ENCODE peak calls at places on chromosome 2, in five cellular contexts. K is neuronal stem cell, V is trophoblast cell, Q is H1, M is mesenchymal stem cell. A is an unnamed sample.

GRCh38 chr2:162075689-162076132 is 1.7 kb upstream of the DPP4 start:
- DNase-seq in K (no peak), V (no peak), Q (no peak), M (peak; percentile 66), A (no peak)

GRCh38 chr2:58515827-58516574 is 274.9 kb upstream of the FANCL start:
- DNase-seq in K (no peak), V (no peak), Q (no peak), M (peak; percentile 6), A (no peak)

GRCh38 chr2:43224571-43225092 is 1.8 kb downstream of the ZFP36L2 start:
- DNase-seq in K (no peak), V (no peak), Q (peak; percentile 66), M (peak; percentile 52), A (no peak)

GRCh38 chr2:118850901-118851268 is 3.4 kb upstream of the EN1 start:
- DNase-seq in K (no peak), V (no peak), Q (no peak), M (no peak), A (no peak)

GRCh38 chr2:234861841-234862735 is 89.7 kb upstream of the SH3BP4 start:
- DNase-seq in K (no peak), V (no peak), Q (no peak), M (peak; percentile 27), A (no peak)

GRCh38 chr2:20625491-20625919 is 25.4 kb downstream of the HS1BP3 start:
- DNase-seq in K (no peak), V (no peak), Q (no peak), M (no peak), A (no peak)

GRCh38 chr2:31051213-31052185 is 86.7 kb downstream of the GALNT14 start:
- DNase-seq in K (no peak), V (no peak), Q (no peak), M (no peak), A (peak; percentile 6)

GRCh38 chr2:10661846-10662245 is 27.9 kb downstream of the NOL10 start:
- DNase-seq in K (no peak), V (no peak), Q (no peak), M (no peak), A (no peak)

GRCh38 chr2:36889782-36890181 is 76.6 kb downstream of the STRN start:
- DNase-seq in K (no peak), V (peak; percentile 12), Q (no peak), M (peak; percentile 95), A (no peak)

GRCh38 chr2:106020032-106020431 is 174.1 kb downstream of the UXS1 start:
- DNase-seq in K (no peak), V (no peak), Q (no peak), M (no peak), A (no peak)

GRCh38 chr2:147773479-147773878 is 71.3 kb upstream of the ACVR2A start:
- DNase-seq in K (no peak), V (no peak), Q (no peak), M (no peak), A (no peak)

GRCh38 chr2:42929577-42929984 is 137.2 kb upstream of the HAAO start:
- DNase-seq in K (no peak), V (no peak), Q (no peak), M (no peak), A (no peak)

GRCh38 chr2:98465456-98466201 is 21.0 kb downstream of the INPP4A start:
- DNase-seq in K (no peak), V (no peak), Q (no peak), M (peak; percentile 55), A (no peak)

GRCh38 chr2:206614825-206615224 is 27.5 kb upstream of the FAM237A start:
- DNase-seq in K (no peak), V (no peak), Q (no peak), M (peak; percentile 75), A (no peak)

GRCh38 chr2:144356402-144356801 is 163.5 kb downstream of the ZEB2 start:
- DNase-seq in K (no peak), V (peak; percentile 66), Q (no peak), M (peak; percentile 72), A (no peak)

GRCh38 chr2:42036940-42037339 is 10.9 kb upstream of the PKDCC start:
- DNase-seq in K (no peak), V (no peak), Q (no peak), M (no peak), A (no peak)

GRCh38 chr2:236221798-236222197 is 42.4 kb downstream of the ASB18 start:
- DNase-seq in K (no peak), V (no peak), Q (no peak), M (no peak), A (no peak)

GRCh38 chr2:200860092-200860795 is 4.2 kb downstream of the CLK1 start:
- DNase-seq in K (no peak), V (no peak), Q (no peak), M (no peak), A (no peak)

GRCh38 chr2:102749938-102750337 is 11.9 kb upstream of the TMEM182 start:
- DNase-seq in K (no peak), V (no peak), Q (no peak), M (no peak), A (no peak)

GRCh38 chr2:46857871-46858696 is 57.5 kb downstream of the MCFD2 start:
- DNase-seq in K (no peak), V (peak; percentile 90), Q (no peak), M (peak; percentile 78), A (no peak)

GRCh38 chr2:23122681-23123080 is 262.3 kb upstream of the KLHL29 start:
- DNase-seq in K (no peak), V (no peak), Q (no peak), M (no peak), A (no peak)

GRCh38 chr2:159635006-159635746 is 18.8 kb upstream of the BAZ2B start:
- DNase-seq in K (no peak), V (no peak), Q (no peak), M (no peak), A (no peak)

GRCh38 chr2:173346035-173346434 is 8.6 kb upstream of the CDCA7 start:
- DNase-seq in K (no peak), V (no peak), Q (no peak), M (no peak), A (no peak)

GRCh38 chr2:196233033-196233807 is 61.8 kb upstream of the STK17B start:
- DNase-seq in K (no peak), V (no peak), Q (no peak), M (peak; percentile 87), A (no peak)

GRCh38 chr2:174779361-174779928 is 15.2 kb upstream of the CHRNA1 start:
- DNase-seq in K (no peak), V (no peak), Q (no peak), M (peak; percentile 47), A (no peak)

GRCh38 chr2:44155577-44156446 is 12.9 kb upstream of the PPM1B start:
- DNase-seq in K (no peak), V (no peak), Q (no peak), M (peak; percentile 43), A (no peak)

GRCh38 chr2:119234021-119235019 is 10.7 kb downstream of the STEAP3 start:
- DNase-seq in K (peak; percentile 65), V (no peak), Q (peak; percentile 70), M (peak; percentile 30), A (peak; percentile 73)

GRCh38 chr2:11348209-11348749 is 3.8 kb upstream of the ROCK2 start:
- DNase-seq in K (no peak), V (no peak), Q (no peak), M (no peak), A (no peak)

GRCh38 chr2:62423235-62423634 is 82.8 kb downstream of the TMEM17 start:
- DNase-seq in K (no peak), V (no peak), Q (no peak), M (peak; percentile 10), A (peak; percentile 50)

GRCh38 chr2:109447251-109447661 is 166.5 kb downstream of the SEPTIN10 start:
- DNase-seq in K (no peak), V (peak; percentile 56), Q (no peak), M (peak; percentile 87), A (no peak)

GRCh38 chr2:68318686-68319396 is 908 bp downstream of the CNRIP1 start:
- DNase-seq in K (peak; percentile 5), V (no peak), Q (no peak), M (peak; percentile 52), A (peak; percentile 30)

GRCh38 chr2:120820885-120821279 is 85.2 kb downstream of the GLI2 start:
- DNase-seq in K (no peak), V (no peak), Q (no peak), M (peak; percentile 68), A (no peak)

GRCh38 chr2:157874278-157874825 is 1.8 kb downstream of the ACVR1 start:
- DNase-seq in K (no peak), V (no peak), Q (no peak), M (peak; percentile 27), A (no peak)

GRCh38 chr2:68396093-68396492 is 31.0 kb downstream of the PLEK start:
- DNase-seq in K (no peak), V (no peak), Q (no peak), M (no peak), A (no peak)

DNA sequence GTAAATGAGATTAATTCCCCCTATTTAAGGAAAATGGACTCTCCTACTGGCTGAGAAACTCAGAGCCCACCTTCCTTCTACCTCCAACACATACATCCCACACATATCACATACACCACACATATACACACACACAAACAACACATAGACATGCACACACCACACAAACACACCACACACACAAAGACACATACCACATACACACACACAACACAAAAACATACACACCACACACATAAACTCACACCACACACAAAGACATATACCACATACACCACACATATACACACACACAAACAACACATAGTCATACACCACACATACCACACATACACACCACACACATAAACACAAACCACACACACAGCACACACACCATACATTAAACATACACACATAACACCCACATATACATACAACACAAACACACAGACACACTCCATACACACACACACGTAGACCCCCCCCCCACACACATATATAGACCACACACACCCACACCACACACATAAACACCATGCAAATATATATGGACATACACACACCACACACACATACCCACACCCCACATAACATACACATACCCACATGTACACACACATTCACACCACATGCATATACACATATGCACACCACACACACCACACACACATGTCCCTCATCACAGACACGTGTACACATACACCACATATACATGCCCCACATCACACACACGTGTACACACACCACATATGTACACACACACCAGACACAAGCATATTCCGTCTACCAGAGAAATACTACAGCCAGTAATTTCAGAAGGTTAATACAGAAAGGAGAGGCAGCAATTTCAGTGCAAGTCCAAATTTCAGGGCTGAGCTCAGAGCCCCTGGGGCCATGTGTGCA is 204.3 kb downstream of the SNTG2 start:
- DNase-seq in K (no peak), V (no peak), Q (no peak), M (no peak), A (no peak)
- H2BK5ac ChIP-seq in K (no peak overlapping the region), V (no peak overlapping the region), Q (no peak overlapping the region), M (no peak overlapping the region), A (no peak overlapping the region)

DNA sequence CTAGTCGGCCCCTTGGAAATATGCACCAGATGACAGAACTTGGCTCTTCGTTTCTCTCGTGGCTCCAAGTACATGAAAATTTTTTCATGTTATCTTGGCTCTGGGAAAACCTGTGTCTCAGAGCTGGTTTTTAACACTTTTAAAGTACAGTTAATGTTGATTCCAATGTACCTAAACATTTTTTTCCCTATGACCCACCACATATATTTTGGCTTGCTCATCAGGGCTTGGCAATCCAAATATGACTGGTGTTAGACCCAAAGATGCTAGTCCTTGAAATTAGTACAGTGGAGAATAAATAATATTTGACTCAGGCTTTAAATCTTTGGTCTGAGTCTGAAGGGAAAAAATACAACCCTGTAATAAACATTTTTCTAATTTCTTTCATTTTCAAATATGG is 15.5 kb upstream of the CAVIN2 start:
- DNase-seq in K (no peak), V (no peak), Q (no peak), M (no peak), A (no peak)
- H2BK12ac ChIP-seq in K (no peak overlapping the region), V (no peak overlapping the region), Q (no peak overlapping the region), M (no peak overlapping the region), A (no peak overlapping the region)

GRCh38 chr2:152823901-152824300 is 105.5 kb downstream of the ARL6IP6 start:
- DNase-seq in K (no peak), V (peak; percentile 65), Q (no peak), M (no peak), A (no peak)
- H2AK5ac ChIP-seq in K (no peak overlapping the region), V (no peak overlapping the region), Q (no peak overlapping the region), M (peak overlapping the region; percentile 59), A (no peak overlapping the region)

GRCh38 chr2:28566441-28567075 is 70.7 kb downstream of the PLB1 start:
- DNase-seq in K (peak; percentile 87), V (peak; percentile 72), Q (peak; percentile 97), M (peak; percentile 82), A (peak; percentile 87)
- H2BK5ac ChIP-seq in K (no peak overlapping the region), V (peak overlapping the region; percentile 35), Q (no peak overlapping the region), M (no peak overlapping the region), A (no peak overlapping the region)